ENCODE peak calls at places on chromosomes 6 and 20, in eight cellular contexts. Q is ascending aorta, E is psoas muscle, B is testis, M is colonic mucosa, H is prostate gland, A is cardiac muscle cell, I is GM12878. X is an unnamed sample.

GRCh38 chr20:5689451-5689850 is 60.8 kb upstream of the SHLD1 start:
- DNase-seq in Q (no peak), E (no peak), B (no peak), M (no peak), H (no peak), A (no peak), I (no peak), X (no peak)

GRCh38 chr6:99841297-99841696 is 152.7 kb downstream of the MCHR2 start:
- DNase-seq in Q (no peak), E (no peak), B (no peak), M (no peak), H (no peak), A (no peak), I (no peak), X (no peak)

GRCh38 chr20:25544760-25545159 is 40.6 kb downstream of the NINL start:
- DNase-seq in Q (no peak), E (no peak), B (no peak), M (no peak), H (no peak), A (peak; percentile 27), I (no peak), X (no peak)

GRCh38 chr6:1712451-1712850 is 102.7 kb downstream of the FOXC1 start:
- DNase-seq in Q (no peak), E (no peak), B (no peak), M (no peak), H (no peak), A (no peak), I (no peak), X (no peak)

GRCh38 chr20:32355417-32355841 is 2.7 kb upstream of the ASXL1 start:
- DNase-seq in Q (no peak), E (no peak), B (no peak), M (no peak), H (no peak), A (no peak), I (peak; percentile 59), X (no peak)

GRCh38 chr6:27863962-27864905 is 48.0 kb downstream of the OR2B2 start:
- DNase-seq in Q (no peak), E (no peak), B (peak; percentile 48), M (peak; percentile 45), H (no peak), A (no peak), I (no peak), X (no peak)

GRCh38 chr6:168132531-168133184 is 53.6 kb upstream of the FRMD1 start:
- DNase-seq in Q (no peak), E (peak; percentile 52), B (peak; percentile 86), M (peak; percentile 22), H (peak; percentile 58), A (peak; percentile 68), I (no peak), X (peak; percentile 48)

GRCh38 chr20:46701986-46702385 is 7.5 kb upstream of the SLC2A10 start:
- DNase-seq in Q (no peak), E (no peak), B (no peak), M (no peak), H (no peak), A (no peak), I (no peak), X (no peak)

GRCh38 chr6:25193147-25193864 is 85.9 kb upstream of the CARMIL1 start:
- DNase-seq in Q (no peak), E (no peak), B (peak; percentile 54), M (no peak), H (no peak), A (no peak), I (no peak), X (peak; percentile 70)

GRCh38 chr6:42339991-42340401 is 111.7 kb downstream of the TRERF1 start:
- DNase-seq in Q (no peak), E (no peak), B (no peak), M (no peak), H (no peak), A (no peak), I (peak; percentile 57), X (no peak)

GRCh38 chr20:51691703-51692102 is 76.5 kb downstream of the ATP9A start:
- DNase-seq in Q (no peak), E (no peak), B (no peak), M (no peak), H (no peak), A (no peak), I (no peak), X (no peak)

GRCh38 chr20:51692806-51693400 is 75.3 kb downstream of the ATP9A start:
- DNase-seq in Q (no peak), E (no peak), B (no peak), M (no peak), H (no peak), A (no peak), I (no peak), X (no peak)

GRCh38 chr20:51688600-51688999 is 79.6 kb downstream of the ATP9A start:
- DNase-seq in Q (no peak), E (no peak), B (no peak), M (no peak), H (no peak), A (no peak), I (no peak), X (no peak)

GRCh38 chr20:51687630-51688029 is 80.6 kb downstream of the ATP9A start:
- DNase-seq in Q (no peak), E (no peak), B (no peak), M (no peak), H (no peak), A (no peak), I (no peak), X (no peak)

DNA sequence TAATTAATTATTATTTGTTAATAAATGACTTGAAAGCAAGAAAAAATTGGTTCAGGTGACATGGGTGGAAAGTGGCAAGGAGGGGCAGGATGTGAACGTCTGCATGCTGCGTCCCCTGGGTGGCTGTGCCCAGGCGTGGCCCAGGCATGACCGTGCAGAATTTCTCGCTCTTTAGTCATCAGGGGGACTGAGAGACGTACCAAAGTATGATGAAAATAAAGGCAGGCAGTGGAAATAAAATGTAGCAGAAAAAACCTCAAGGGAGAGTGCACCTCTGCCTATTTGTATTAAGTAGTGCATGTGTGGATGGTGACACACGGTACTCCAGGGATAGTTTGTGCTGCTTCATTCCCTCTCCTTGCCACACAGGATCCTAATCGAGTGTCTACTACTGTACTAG is 81.1 kb downstream of the ATP9A start:
- DNase-seq in Q (no peak), E (no peak), B (no peak), M (no peak), H (no peak), A (no peak), I (no peak), X (no peak)
- H3K27ac ChIP-seq in Q (no peak overlapping the region), E (no peak overlapping the region), B (no peak overlapping the region), M (no peak overlapping the region), H (no peak overlapping the region), A (no peak overlapping the region), I (no peak overlapping the region), X (no peak overlapping the region)

GRCh38 chr6:120675886-120676285 is 658.4 kb downstream of the TBC1D32 start:
- DNase-seq in Q (no peak), E (no peak), B (no peak), M (no peak), H (no peak), A (no peak), I (no peak), X (no peak)

GRCh38 chr6:120682145-120682544 is 652.1 kb downstream of the TBC1D32 start:
- DNase-seq in Q (no peak), E (no peak), B (no peak), M (no peak), H (no peak), A (no peak), I (no peak), X (no peak)

DNA sequence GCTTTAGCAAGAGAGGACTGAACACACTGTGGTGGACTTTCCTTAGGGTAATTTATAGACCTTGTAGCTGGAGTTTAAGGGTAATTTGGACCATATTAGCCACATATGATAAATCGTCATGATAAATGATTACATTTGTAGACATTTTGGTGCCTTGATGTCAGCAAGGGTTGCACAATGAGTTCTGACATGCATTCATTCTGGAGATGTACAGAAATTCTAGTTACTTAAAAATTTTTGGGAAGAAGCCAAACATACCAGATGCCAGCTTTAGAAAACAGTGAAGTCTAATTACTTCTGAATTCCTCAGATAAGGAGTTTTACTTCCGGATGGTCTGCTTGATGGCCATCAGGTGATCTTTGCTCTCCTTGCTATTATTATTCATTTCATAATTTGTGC is 653.1 kb downstream of the TBC1D32 start:
- DNase-seq in Q (no peak), E (no peak), B (no peak), M (no peak), H (no peak), A (no peak), I (no peak), X (no peak)
- H3K4me1 ChIP-seq in Q (no peaks in the 10 kb centered on the region), E (no peaks in the 10 kb centered on the region), B (no peaks in the 10 kb centered on the region), M (no peaks in the 10 kb centered on the region), H (no peaks in the 10 kb centered on the region), A (no peaks in the 10 kb centered on the region), I (no peaks in the 10 kb centered on the region), X (no peaks in the 10 kb centered on the region)

GRCh38 chr20:59735917-59736316 is 131.6 kb downstream of the PHACTR3 start:
- DNase-seq in Q (no peak), E (no peak), B (no peak), M (no peak), H (no peak), A (no peak), I (no peak), X (no peak)

GRCh38 chr20:59736366-59736765 is 132.0 kb downstream of the PHACTR3 start:
- DNase-seq in Q (no peak), E (no peak), B (no peak), M (no peak), H (no peak), A (no peak), I (no peak), X (no peak)

GRCh38 chr20:59738851-59739250 is 134.5 kb downstream of the PHACTR3 start:
- DNase-seq in Q (no peak), E (no peak), B (no peak), M (no peak), H (no peak), A (no peak), I (no peak), X (no peak)

GRCh38 chr20:59737073-59737691 is 132.8 kb downstream of the PHACTR3 start:
- DNase-seq in Q (no peak), E (no peak), B (no peak), M (no peak), H (no peak), A (no peak), I (no peak), X (no peak)

GRCh38 chr20:59737816-59738215 is 133.5 kb downstream of the PHACTR3 start:
- DNase-seq in Q (no peak), E (no peak), B (no peak), M (no peak), H (no peak), A (no peak), I (no peak), X (no peak)
- TF ChIP-seq CTCF in Q (no peak), E (no peak), B (no peak), M (no peak), H (no peak), A (no peak), I (no peak), X (no peak)

DNA sequence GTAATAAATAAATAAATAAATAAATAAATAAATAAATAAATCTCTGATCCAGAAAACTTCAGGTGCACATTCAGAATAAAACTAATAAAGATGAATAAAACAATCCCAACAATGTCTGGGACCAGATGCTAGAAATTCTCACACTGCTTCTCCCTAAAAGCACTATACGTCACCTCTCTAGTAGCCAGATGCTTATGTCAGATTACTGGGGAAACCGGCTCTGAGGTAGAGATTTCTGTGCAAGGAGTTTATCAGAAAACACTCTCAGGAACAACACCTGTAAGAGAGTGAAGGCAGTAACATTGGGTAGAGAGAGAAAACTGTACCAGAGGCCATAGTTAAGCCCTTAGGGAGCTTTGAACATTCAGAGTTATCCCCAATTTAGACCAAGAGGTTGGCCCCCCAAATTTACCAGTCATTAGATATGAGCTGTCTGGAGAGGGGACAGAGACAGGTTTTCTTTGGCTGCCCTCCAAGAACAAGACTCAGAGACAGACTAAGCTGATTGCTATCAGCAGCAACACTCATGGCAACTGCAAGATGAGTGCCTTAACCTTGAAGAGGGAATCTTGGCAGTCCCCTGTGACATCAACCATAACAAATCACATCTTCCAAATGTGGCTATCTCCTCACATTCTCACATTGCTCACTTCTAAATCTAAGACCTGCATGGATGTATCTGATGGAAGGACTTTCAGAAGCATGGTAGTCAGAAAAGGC is 151.2 kb upstream of the BMP5 start:
- DNase-seq in Q (no peak), E (no peak), B (no peak), M (no peak), H (no peak), A (no peak), I (no peak), X (no peak)
- H3K27ac ChIP-seq in Q (no peak overlapping the region), E (no peak overlapping the region), B (no peak overlapping the region), M (no peak overlapping the region), H (no peak overlapping the region), A (peak overlapping the region; percentile 5), I (no peak overlapping the region), X (no peak overlapping the region)

X was measured in tibial nerve.